ENCODE peak calls at places on chromosomes 5 and 9, in seven cellular contexts. T, Z, E, Q, M, W and J are unnamed samples. For H3K4me1, the result is how much of the 10 kb centered on the place peaks cover.

GRCh38 chr9:13380903-13381302 is 101.4 kb upstream of the MPDZ start:
- DNase-seq in T (no peak), Z (no peak), E (no peak), Q (peak), M (no peak), W (no peak), J (no peak)

GRCh38 chr5:82332064-82332855 is 54.1 kb upstream of the RPS23 start:
- DNase-seq in T (no peak), Z (no peak), E (no peak), Q (no peak), M (no peak), W (no peak), J (no peak)

GRCh38 chr9:90915693-90916092 is 114.1 kb downstream of the SYK start:
- DNase-seq in T (no peak), Z (peak), E (no peak), Q (no peak), M (peak), W (no peak), J (peak)

GRCh38 chr9:111016046-111017026 is 21.9 kb downstream of the LPAR1 start:
- DNase-seq in T (no peak), Z (no peak), E (no peak), Q (no peak), M (peak), W (no peak), J (no peak)

GRCh38 chr5:4204616-4205151 is 609.1 kb downstream of the IRX1 start:
- DNase-seq in T (no peak), Z (no peak), E (no peak), Q (no peak), M (no peak), W (no peak), J (no peak)

GRCh38 chr5:158380661-158381060 is 521.7 kb upstream of the CLINT1 start:
- DNase-seq in T (no peak), Z (no peak), E (no peak), Q (no peak), M (no peak), W (no peak), J (no peak)

GRCh38 chr5:143865421-143865820 is 53.5 kb downstream of the HMHB1 start:
- DNase-seq in T (no peak), Z (no peak), E (no peak), Q (no peak), M (no peak), W (no peak), J (no peak)

GRCh38 chr5:142697846-142698245 is 12.0 kb upstream of the FGF1 start:
- DNase-seq in T (no peak), Z (no peak), E (peak), Q (no peak), M (no peak), W (no peak), J (no peak)

GRCh38 chr9:120161801-120162200 is 418.2 kb downstream of the CDK5RAP2 start:
- DNase-seq in T (no peak), Z (no peak), E (no peak), Q (no peak), M (no peak), W (no peak), J (no peak)

GRCh38 chr9:16247188-16247875 is 623.1 kb downstream of the BNC2 start:
- DNase-seq in T (no peak), Z (no peak), E (no peak), Q (no peak), M (no peak), W (no peak), J (no peak)

GRCh38 chr5:113283558-113283957 is 151.2 kb downstream of the TSSK1B start:
- DNase-seq in T (no peak), Z (no peak), E (no peak), Q (no peak), M (no peak), W (no peak), J (no peak)

GRCh38 chr5:176732736-176733585 is 77.4 kb upstream of the UNC5A start:
- DNase-seq in T (no peak), Z (no peak), E (no peak), Q (no peak), M (no peak), W (peak), J (peak)

GRCh38 chr5:74624501-74624900 is 16.0 kb downstream of the ENC1 start:
- DNase-seq in T (no peak), Z (no peak), E (no peak), Q (no peak), M (no peak), W (no peak), J (no peak)

GRCh38 chr9:21656776-21657637 is 145.4 kb upstream of the MTAP start:
- DNase-seq in T (no peak), Z (no peak), E (no peak), Q (no peak), M (no peak), W (no peak), J (no peak)

GRCh38 chr5:139593716-139594319 is 32.7 kb downstream of the UBE2D2 start:
- DNase-seq in T (no peak), Z (no peak), E (no peak), Q (no peak), M (no peak), W (no peak), J (no peak)

GRCh38 chr5:179866241-179867078 is 7.8 kb upstream of the MRNIP start:
- DNase-seq in T (no peak), Z (no peak), E (no peak), Q (no peak), M (no peak), W (no peak), J (peak)

GRCh38 chr5:110865400-110866094 is 126.7 kb downstream of the SLC25A46 start:
- DNase-seq in T (no peak), Z (no peak), E (no peak), Q (no peak), M (peak), W (no peak), J (peak)

GRCh38 chr5:55175781-55176175 is 2.8 kb upstream of the CDC20B start:
- DNase-seq in T (no peak), Z (no peak), E (no peak), Q (no peak), M (no peak), W (no peak), J (no peak)
- H3K4me3 ChIP-seq in T (no peak), Z (peak), E (no peak), Q (peak), M (peak), W (peak), J (no peak)

GRCh38 chr5:128097224-128097623 is 13.7 kb downstream of the SLC12A2 start:
- DNase-seq in T (no peak), Z (no peak), E (no peak), Q (no peak), M (no peak), W (no peak), J (no peak)
- H3K4me1 ChIP-seq in T (under half), Z (under half), E (under half), Q (under half), M (under half), W (under half), J (under half)

GRCh38 chr5:92644271-92644886 is 936.6 kb downstream of the NR2F1-AS1 start:
- DNase-seq in T (no peak), Z (no peak), E (no peak), Q (no peak), M (peak), W (no peak), J (no peak)

GRCh38 chr5:92637960-92638359 is 943.1 kb downstream of the NR2F1-AS1 start:
- DNase-seq in T (no peak), Z (no peak), E (no peak), Q (no peak), M (no peak), W (no peak), J (no peak)

GRCh38 chr5:92637247-92637646 is 943.8 kb downstream of the NR2F1-AS1 start:
- DNase-seq in T (no peak), Z (no peak), E (no peak), Q (no peak), M (no peak), W (no peak), J (no peak)

GRCh38 chr5:92641031-92641962 is 939.7 kb downstream of the NR2F1-AS1 start:
- DNase-seq in T (no peak), Z (no peak), E (no peak), Q (no peak), M (peak), W (no peak), J (peak)
- H3K4me3 ChIP-seq in T (no peak), Z (peak), E (peak), Q (peak), M (no peak), W (peak), J (peak)

GRCh38 chr9:1050125-1050895 is at the start of gene DMRT2:
- DNase-seq in T (no peak), Z (peak), E (peak), Q (peak), M (no peak), W (peak), J (peak)
- H3K4me1 ChIP-seq in T (under half), Z (under half), E (under half), Q (under half), M (under half), W (half or more), J (under half)

DNA sequence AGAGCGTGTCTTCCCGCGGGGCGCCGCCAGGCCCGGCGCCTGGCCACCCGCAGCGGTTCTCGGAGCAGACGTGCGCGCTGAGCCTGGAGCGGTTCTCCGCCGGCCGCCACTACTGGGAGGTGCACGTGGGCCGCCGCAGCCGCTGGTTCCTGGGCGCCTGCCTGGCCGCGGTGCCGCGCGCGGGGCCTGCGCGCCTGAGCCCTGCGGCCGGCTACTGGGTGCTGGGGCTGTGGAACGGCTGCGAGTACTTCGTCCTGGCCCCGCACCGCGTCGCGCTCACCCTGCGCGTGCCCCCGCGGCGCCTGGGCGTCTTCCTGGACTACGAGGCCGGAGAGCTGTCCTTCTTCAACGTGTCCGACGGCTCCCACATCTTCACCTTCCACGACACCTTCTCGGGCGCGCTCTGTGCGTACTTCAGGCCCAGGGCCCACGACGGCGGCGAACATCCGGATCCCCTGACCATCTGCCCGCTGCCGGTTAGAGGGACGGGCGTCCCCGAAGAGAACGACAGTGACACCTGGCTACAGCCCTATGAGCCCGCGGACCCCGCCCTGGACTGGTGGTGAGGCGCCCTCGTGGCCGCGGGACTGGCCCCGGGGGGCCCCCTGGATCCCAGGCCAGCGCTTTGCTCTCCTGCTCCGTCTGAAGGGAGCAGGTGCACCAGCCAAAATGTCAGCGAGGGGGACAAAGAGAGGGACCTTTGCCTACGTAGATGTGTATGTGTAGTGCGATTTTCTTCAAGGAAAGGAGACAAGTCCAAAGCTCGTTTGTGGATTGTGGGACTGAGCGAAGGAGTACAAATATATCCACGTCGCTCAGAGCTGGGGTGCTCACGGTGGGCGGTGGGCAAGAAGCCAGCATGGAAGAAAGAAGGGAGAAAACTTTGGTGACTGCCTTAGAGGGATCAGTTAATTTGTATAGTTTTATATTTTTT is 19.5 kb downstream of the BTNL9 start:
- DNase-seq in T (no peak), Z (no peak), E (no peak), Q (no peak), M (peak), W (peak), J (no peak)
- H3K4me3 ChIP-seq in T (no peak), Z (no peak), E (no peak), Q (no peak), M (no peak), W (peak), J (no peak)

DNA sequence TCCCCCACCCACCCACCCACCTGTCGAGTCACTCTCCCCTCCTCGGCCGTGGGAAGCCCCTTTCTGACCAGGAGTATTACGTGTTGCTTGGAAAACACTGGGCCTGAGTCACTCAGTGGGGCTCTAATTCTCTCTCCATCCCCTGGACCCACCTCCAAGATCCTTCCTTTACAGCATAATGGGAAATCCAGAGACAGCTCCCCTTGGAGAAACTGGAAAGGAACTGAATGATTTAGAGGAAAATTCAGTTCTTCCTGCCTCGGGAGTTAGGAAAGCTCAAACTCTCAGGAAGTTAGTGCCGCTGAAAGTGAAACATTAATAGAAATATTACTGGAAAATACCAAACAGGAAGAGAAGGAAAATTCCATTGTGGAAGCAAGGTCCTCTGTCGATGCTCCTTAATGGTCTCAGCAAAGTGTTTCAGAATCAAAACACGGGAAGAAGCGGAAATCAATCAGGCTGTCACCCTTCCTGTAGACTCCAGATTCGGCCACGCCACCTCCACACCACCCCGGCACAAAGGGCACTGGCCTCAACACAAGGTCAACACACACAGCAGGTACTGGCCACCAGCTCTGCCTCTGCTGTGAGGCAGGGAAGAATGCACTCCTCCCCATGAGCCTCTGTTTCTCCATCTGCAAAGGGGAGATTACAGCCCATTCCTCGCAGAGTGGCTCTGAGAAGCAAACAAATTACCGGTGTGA is 9.6 kb downstream of the SHB start:
- DNase-seq in T (no peak), Z (no peak), E (peak), Q (no peak), M (no peak), W (no peak), J (no peak)
- H3K4me1 ChIP-seq in T (under half), Z (half or more), E (under half), Q (half or more), M (half or more), W (under half), J (under half)

GRCh38 chr9:5608298-5609254 is 20.3 kb upstream of the RIC1 start:
- DNase-seq in T (no peak), Z (no peak), E (no peak), Q (no peak), M (no peak), W (no peak), J (no peak)
- H3K4me3 ChIP-seq in T (peak), Z (peak), E (peak), Q (peak), M (no peak), W (peak), J (no peak)

DNA sequence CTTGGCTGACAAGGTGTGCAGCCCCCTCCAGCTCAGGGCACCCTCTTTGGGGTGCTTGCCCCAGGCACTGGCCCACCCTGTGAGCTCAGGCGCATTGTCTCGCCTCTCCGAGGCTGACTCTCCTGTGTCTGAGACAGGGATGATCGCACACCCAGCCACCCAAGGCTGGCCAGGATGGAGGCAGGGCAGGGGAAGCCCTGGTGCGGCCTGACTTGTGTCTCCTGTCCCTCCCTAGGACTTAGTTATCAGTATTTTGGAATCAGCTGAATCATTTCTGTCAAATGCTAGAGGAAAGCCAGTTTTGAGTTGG is 2.5 kb upstream of the DBH start:
- DNase-seq in T (no peak), Z (no peak), E (no peak), Q (no peak), M (no peak), W (no peak), J (peak)
- H3K4me1 ChIP-seq in T (under half), Z (under half), E (under half), Q (under half), M (under half), W (under half), J (under half)

GRCh38 chr5:174707671-174708070 is 16.7 kb upstream of the MSX2 start:
- DNase-seq in T (no peak), Z (no peak), E (no peak), Q (no peak), M (no peak), W (no peak), J (no peak)
- H3K4me3 ChIP-seq in T (no peak), Z (no peak), E (no peak), Q (no peak), M (no peak), W (no peak), J (no peak)

DNA sequence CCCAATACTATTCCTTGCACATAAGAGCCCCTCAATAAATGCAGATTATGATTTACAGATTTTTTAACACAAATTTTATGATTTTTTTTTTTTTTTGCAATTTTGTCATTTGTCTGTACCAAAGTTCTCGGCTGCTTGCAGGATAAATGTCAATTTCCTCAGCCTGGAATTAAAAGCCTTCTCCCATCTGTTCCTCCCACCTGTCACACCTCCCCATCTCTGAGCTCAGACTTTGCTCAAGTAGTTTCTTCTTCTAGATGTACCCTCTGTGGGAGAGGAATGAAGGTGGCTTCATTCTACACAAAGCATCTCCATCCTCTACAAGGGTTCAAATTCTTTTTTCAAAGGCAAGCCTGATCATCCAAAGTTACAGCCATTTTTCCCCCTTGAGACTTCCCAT is 153.7 kb upstream of the GRAMD2B start:
- DNase-seq in T (no peak), Z (no peak), E (no peak), Q (no peak), M (no peak), W (no peak), J (no peak)
- H3K4me1 ChIP-seq in T (under half), Z (under half), E (under half), Q (under half), M (under half), W (under half), J (under half)